ENCODE peak calls at places on chromosomes 16 and 17, in ten cellular contexts. W, P, B, D, J, H, Z, O, M and T are unnamed samples.

GRCh38 chr17:5513610-5514009 is 27.2 kb downstream of the MIS12 start:
- DNase-seq in W (no peak), P (no peak), B (no peak), D (no peak), J (no peak), H (peak; percentile 27), Z (no peak), O (no peak), M (no peak), T (no peak)

GRCh38 chr16:11328172-11329079 is 16.8 kb upstream of the RMI2 start:
- DNase-seq in W (peak; percentile 98), P (peak; percentile 16), B (peak; percentile 87), D (peak; percentile 14), J (peak; percentile 89), H (peak; percentile 67), Z (no peak), O (peak; percentile 93), M (peak; percentile 98), T (peak; percentile 31)

GRCh38 chr16:31699601-31700000 is 171.9 kb downstream of the AHSP start:
- DNase-seq in W (no peak), P (no peak), B (no peak), D (no peak), J (no peak), H (no peak), Z (no peak), O (no peak), M (no peak), T (no peak)

GRCh38 chr16:84071151-84071550 is 28.6 kb upstream of the SLC38A8 start:
- DNase-seq in W (no peak), P (no peak), B (no peak), D (no peak), J (no peak), H (no peak), Z (no peak), O (no peak), M (no peak), T (no peak)

GRCh38 chr16:16974192-16974591 is 496.6 kb downstream of the XYLT1 start:
- DNase-seq in W (no peak), P (no peak), B (no peak), D (no peak), J (no peak), H (no peak), Z (no peak), O (no peak), M (no peak), T (no peak)

GRCh38 chr17:43766413-43767052 is 7.9 kb upstream of the SOST start:
- DNase-seq in W (peak; percentile 74), P (peak; percentile 19), B (peak; percentile 79), D (no peak), J (peak; percentile 67), H (no peak), Z (peak; percentile 43), O (peak; percentile 20), M (peak; percentile 73), T (peak; percentile 51)

GRCh38 chr17:68302666-68303065 is 11.4 kb downstream of the ARSG start:
- DNase-seq in W (no peak), P (no peak), B (no peak), D (no peak), J (no peak), H (no peak), Z (no peak), O (no peak), M (no peak), T (no peak)

GRCh38 chr17:8855477-8856204 is 11.8 kb downstream of the PIK3R6 start:
- DNase-seq in W (no peak), P (no peak), B (no peak), D (no peak), J (no peak), H (no peak), Z (no peak), O (no peak), M (no peak), T (no peak)

GRCh38 chr17:36705651-36706436 is 104.5 kb downstream of the MRM1 start:
- DNase-seq in W (peak; percentile 49), P (peak; percentile 23), B (peak; percentile 77), D (no peak), J (peak; percentile 40), H (peak; percentile 53), Z (peak; percentile 75), O (peak; percentile 11), M (peak; percentile 54), T (peak; percentile 48)